ENCODE peak calls at places on chromosome 17, in five cellular contexts. Z is IMR-90, K is fibroblast of lung, O is neuronal stem cell, B is HCT116. F is an unnamed sample. For H3K4me1, the result is how much of the 10 kb centered on the place peaks cover.

GRCh38 chr17:77865109-77865611 is 93.3 kb upstream of the TNRC6C start:
- DNase-seq in B (no peak), O (no peak), K (no peak), Z (no peak), F (peak)

GRCh38 chr17:81858967-81859905 is 1.1 kb downstream of the P4HB start:
- DNase-seq in Z (no peak), K (peak), B (no peak), O (no peak), F (peak)

GRCh38 chr17:1714488-1714979 is 4.4 kb upstream of the TLCD2 start:
- DNase-seq in B (peak), Z (peak), K (peak), O (peak), F (peak)

GRCh38 chr17:35433075-35433894 is 985 bp upstream of the SLFN12 start:
- DNase-seq in K (peak), O (peak), B (peak), Z (peak), F (peak)

GRCh38 chr17:17141279-17141678 is 64.9 kb downstream of the PLD6 start:
- DNase-seq in K (no peak), B (no peak), O (no peak), Z (no peak), F (no peak)

GRCh38 chr17:78147315-78147998 is 1.3 kb downstream of the C17orf99 start:
- DNase-seq in O (no peak), B (no peak), K (no peak), Z (no peak), F (no peak)

GRCh38 chr17:76725580-76726230 is 701 bp downstream of the JMJD6 start:
- DNase-seq in B (no peak), Z (peak), O (no peak), K (no peak), F (peak)

GRCh38 chr17:61251939-61252865 is 147.4 kb upstream of the TBX2 start:
- DNase-seq in O (no peak), B (no peak), K (peak), Z (peak), F (peak)

GRCh38 chr17:5947701-5948180 is 122.4 kb upstream of the WSCD1 start:
- DNase-seq in O (no peak), Z (no peak), B (no peak), K (no peak), F (no peak)

GRCh38 chr17:28227278-28228108 is 91.5 kb upstream of the TMEM97 start:
- DNase-seq in B (peak), K (peak), Z (no peak), O (peak), F (peak)

GRCh38 chr17:38431343-38432145 is 3.3 kb downstream of the ARHGAP23 start:
- DNase-seq in Z (no peak), B (no peak), O (no peak), K (no peak), F (no peak)

GRCh38 chr17:37841232-37841631 is 83.0 kb upstream of the TBC1D3K start:
- DNase-seq in B (no peak), O (no peak), Z (no peak), K (no peak), F (no peak)

GRCh38 chr17:73131993-73132595 is 32.7 kb upstream of the SSTR2 start:
- DNase-seq in K (no peak), B (no peak), Z (no peak), O (no peak), F (no peak)

GRCh38 chr17:55327225-55328088 is 62.7 kb downstream of the HLF start:
- DNase-seq in K (no peak), O (no peak), Z (no peak), B (no peak), F (no peak)

GRCh38 chr17:17375826-17376225 is 72.7 kb downstream of the NT5M start:
- DNase-seq in B (no peak), Z (peak), K (no peak), O (no peak), F (peak)

GRCh38 chr17:205176-205538 is 23.7 kb upstream of the DOC2B start:
- DNase-seq in Z (no peak), O (no peak), K (no peak), B (no peak), F (no peak)

GRCh38 chr17:50560185-50560824 is at the start of gene CACNA1G:
- DNase-seq in K (peak), B (peak), O (peak), Z (peak), F (peak)

GRCh38 chr17:10681866-10682446 is 15.4 kb downstream of the SCO1 start:
- DNase-seq in B (no peak), O (no peak), K (peak), Z (peak), F (peak)

GRCh38 chr17:29612404-29613370 is 10.0 kb downstream of the CORO6 start:
- DNase-seq in O (no peak), K (no peak), Z (no peak), B (no peak), F (no peak)

GRCh38 chr17:80494547-80494946 is 18.1 kb upstream of the NPTX1 start:
- DNase-seq in O (no peak), B (no peak), K (no peak), Z (no peak), F (no peak)

GRCh38 chr17:78583091-78583490 is 5.9 kb upstream of the DNAH17 start:
- DNase-seq in Z (no peak), O (no peak), B (peak), K (no peak), F (peak)

GRCh38 chr17:64628641-64629040 is 33.5 kb downstream of the SMURF2 start:
- DNase-seq in B (no peak), Z (no peak), K (no peak), O (no peak), F (peak)

GRCh38 chr17:60743812-60744211 is 66.2 kb downstream of the BCAS3 start:
- DNase-seq in O (no peak), Z (peak), B (peak), K (peak), F (peak)

GRCh38 chr17:65404761-65405160 is 156.7 kb downstream of the AXIN2 start:
- DNase-seq in O (no peak), Z (no peak), B (no peak), K (no peak), F (no peak)

GRCh38 chr17:83189013-83189672 is 109.7 kb downstream of the METRNL start:
- DNase-seq in O (no peak), Z (no peak), K (no peak), B (no peak), F (no peak)

GRCh38 chr17:45675012-45675411 is 109.1 kb upstream of the CRHR1 start:
- DNase-seq in B (no peak), Z (no peak), K (no peak), O (no peak), F (no peak)

GRCh38 chr17:54968954-54969400 is 412 bp downstream of the STXBP4 start:
- DNase-seq in O (no peak), K (peak), B (no peak), Z (peak), F (peak)

GRCh38 chr17:51029568-51030463 is 90.9 kb downstream of the SPAG9 start:
- DNase-seq in O (no peak), K (peak), Z (peak), B (no peak), F (peak)

GRCh38 chr17:6654816-6655731 is 3.5 kb downstream of the C17orf100 start:
- DNase-seq in K (no peak), Z (no peak), B (no peak), O (no peak), F (no peak)

GRCh38 chr17:50559674-50560184 is 786 bp upstream of the CACNA1G start:
- DNase-seq in B (peak), Z (peak), O (no peak), K (peak), F (peak)

GRCh38 chr17:261640-262039 is 80.2 kb upstream of the DOC2B start:
- DNase-seq in K (no peak), Z (no peak), B (no peak), O (no peak), F (no peak)

GRCh38 chr17:78196712-78197111 is 9.6 kb downstream of the AFMID start:
- DNase-seq in B (no peak), Z (no peak), O (no peak), K (no peak), F (no peak)

GRCh38 chr17:56203430-56203829 is 50.2 kb downstream of the ANKFN1 start:
- DNase-seq in B (peak), O (no peak), Z (no peak), K (no peak), F (peak)

GRCh38 chr17:57559226-57559625 is 185.9 kb downstream of the CCDC182 start:
- DNase-seq in B (no peak), K (no peak), Z (no peak), O (no peak), F (no peak)

GRCh38 chr17:78781339-78782304 is at the start of gene CYTH1:
- DNase-seq in K (no peak), Z (no peak), B (no peak), O (peak), F (peak)

DNA sequence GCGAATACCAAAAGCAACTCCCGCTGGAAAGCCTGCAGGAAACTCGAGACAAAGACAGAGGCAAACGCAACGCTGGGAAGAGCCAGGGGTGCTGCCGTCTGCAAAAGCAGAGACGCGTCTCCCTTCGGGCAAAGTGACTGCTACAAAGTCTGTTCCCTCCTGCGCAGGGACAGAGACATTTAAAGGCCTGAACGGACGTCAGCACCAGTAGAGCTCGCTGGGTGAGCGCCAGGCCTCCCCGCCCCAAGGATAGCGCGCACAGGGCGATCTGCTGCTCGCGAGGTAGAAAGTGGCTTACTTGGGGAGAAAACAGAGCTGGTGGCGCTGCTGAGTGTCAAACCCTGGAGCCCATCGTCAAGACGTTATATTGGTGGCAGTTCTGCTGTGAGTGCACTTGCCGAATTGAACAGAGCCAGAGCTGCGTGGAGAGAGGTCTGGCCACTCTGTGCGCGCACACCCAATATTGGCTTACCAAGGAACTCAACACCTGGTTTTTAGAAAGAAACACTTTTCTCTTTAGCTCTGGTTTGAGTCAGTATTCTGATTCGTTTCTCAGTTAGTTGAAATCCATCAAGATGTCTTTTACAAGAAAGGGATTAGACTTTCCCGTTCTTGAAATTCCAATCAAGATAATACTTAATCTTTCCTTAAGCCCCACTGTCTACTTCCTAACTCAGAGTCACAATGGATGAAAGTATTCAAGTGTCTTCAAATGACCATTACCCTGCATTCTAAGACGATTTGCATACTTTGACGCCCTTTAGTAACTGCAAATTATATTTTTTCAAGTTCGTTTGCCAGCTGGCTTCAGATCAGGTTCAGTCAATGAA is 190.1 kb downstream of the USP22 start:
- DNase-seq in Z (no peak), B (no peak), O (peak), K (peak), F (peak)
- H3K4me3 ChIP-seq in Z (peak), B (no peak), O (peak), K (no peak), F (peak)

GRCh38 chr17:70661342-70662222 is 492.2 kb downstream of the KCNJ2 start:
- DNase-seq in K (peak), O (no peak), B (no peak), Z (peak), F (peak)
- H2AFZ ChIP-seq in K (no peak), O (peak), B (no peak), Z (no peak), F (no peak)

GRCh38 chr17:33227911-33228310 is 65.2 kb downstream of the ASIC2 start:
- DNase-seq in Z (no peak), B (no peak), K (no peak), O (no peak), F (no peak)

GRCh38 chr17:33228548-33228947 is 64.5 kb downstream of the ASIC2 start:
- DNase-seq in B (no peak), Z (no peak), K (no peak), O (no peak), F (no peak)

GRCh38 chr17:33225994-33226393 is 67.1 kb downstream of the ASIC2 start:
- DNase-seq in B (no peak), Z (no peak), K (no peak), O (no peak), F (no peak)

GRCh38 chr17:33229028-33229427 is 64.1 kb downstream of the ASIC2 start:
- DNase-seq in O (no peak), B (no peak), K (no peak), Z (no peak), F (no peak)

DNA sequence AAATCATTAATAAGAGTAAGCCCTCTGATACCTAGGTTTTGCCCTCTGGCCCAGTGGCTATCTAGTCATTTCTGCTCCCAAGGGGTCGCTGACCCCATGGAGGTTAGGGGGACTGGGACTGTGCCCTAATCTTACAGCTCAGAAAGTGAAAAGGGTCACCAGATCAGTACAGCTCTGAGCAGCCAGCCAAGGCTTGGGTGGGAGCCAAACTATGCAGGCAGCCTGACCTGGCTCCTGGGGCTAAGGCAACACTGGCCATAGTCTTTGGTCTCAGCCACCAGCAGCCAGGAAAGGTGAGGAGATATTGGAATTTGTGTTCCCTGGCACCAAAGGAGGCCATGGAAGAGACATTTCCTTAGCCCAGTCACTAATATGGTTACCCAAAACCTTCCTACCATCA is 67.6 kb downstream of the ASIC2 start:
- DNase-seq in B (no peak), O (no peak), Z (no peak), K (no peak), F (no peak)
- H3K4me1 ChIP-seq in B (under half), O (under half), Z (under half), K (under half), F (under half)

GRCh38 chr17:15501788-15502187 is 34.4 kb upstream of the CDRT4 start:
- DNase-seq in B (no peak), Z (no peak), O (no peak), K (no peak), F (no peak)
- H3K4me3 ChIP-seq in B (no peak), Z (no peak), O (no peak), K (no peak), F (no peak)

DNA sequence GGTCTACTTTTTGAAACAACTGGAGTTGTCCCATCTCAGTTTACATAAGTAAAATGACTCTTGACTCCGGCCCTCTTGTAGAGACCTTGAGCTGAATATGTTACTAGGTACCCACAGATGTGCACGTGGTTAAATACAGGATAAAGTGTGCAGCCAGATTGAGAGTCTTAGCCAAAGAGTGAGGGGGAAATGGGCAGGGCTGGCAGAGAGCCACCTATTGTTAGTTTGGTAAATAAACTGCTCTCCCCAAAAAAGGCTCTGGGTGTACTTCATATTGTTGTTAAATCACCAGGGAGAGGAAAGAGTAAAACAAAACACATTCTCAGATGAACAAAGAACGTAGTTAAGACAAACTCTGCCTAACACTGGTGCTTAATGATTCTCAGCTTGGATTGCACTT is 20.3 kb downstream of the G6PC1 start:
- DNase-seq in Z (no peak), K (no peak), O (no peak), B (no peak), F (no peak)
- H2AFZ ChIP-seq in Z (no peak), K (no peak), O (no peak), B (no peak), F (no peak)

DNA sequence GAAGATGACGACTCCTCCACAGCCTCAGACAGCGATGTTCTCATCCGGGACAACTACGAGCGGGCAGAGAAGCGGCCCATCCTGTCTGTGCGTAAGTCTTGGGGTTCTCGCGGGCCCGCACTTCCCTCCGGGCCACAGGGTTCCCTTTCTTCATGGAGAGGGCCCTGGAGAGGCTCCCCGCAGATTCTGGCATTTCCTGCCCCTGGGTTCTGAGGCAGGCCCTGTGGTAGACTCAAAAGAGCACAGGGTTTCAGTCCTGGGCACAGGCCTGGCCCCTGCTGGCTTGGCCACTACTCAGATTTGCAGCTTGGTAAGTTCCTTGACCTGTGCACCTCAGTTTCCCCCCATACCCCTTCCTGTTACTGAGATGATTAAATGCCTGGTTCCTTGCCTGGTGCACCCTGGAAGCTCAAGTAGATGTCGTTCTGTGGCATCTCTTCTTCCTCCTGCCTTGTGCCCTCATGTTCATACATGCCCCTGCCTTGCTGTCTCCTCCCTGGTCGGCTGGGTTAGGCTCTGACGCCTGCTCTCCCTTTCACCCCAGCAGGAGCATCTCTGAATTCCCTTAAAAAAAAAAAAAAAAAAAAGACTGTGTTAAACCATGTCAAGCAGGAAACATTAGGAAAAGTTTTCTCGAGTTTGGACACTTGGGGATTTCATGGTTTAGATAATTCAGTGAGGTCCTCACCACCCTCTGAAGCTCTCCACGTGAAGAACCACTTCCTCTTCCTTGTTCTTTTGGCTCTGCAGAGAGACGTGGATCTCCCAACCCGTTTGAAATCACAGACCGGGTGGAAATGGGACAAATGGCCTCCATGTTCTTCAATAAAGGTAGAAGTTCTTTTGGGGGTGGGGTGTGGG is 14.3 kb upstream of the NAT9 start:
- DNase-seq in Z (no peak), O (no peak), K (no peak), B (no peak), F (no peak)
- H3K4me1 ChIP-seq in Z (under half), O (under half), K (under half), B (under half), F (under half)

GRCh38 chr17:31489295-31490018 is 98.0 kb downstream of the RAB11FIP4 start:
- DNase-seq in O (no peak), B (peak), Z (no peak), K (no peak), F (no peak)
- H3K4me3 ChIP-seq in O (no peak), B (peak), Z (no peak), K (no peak), F (no peak)

GRCh38 chr17:3935825-3936355 is 19.6 kb upstream of the P2RX1 start:
- DNase-seq in B (no peak), K (peak), O (no peak), Z (peak), F (peak)
- H2AFZ ChIP-seq in B (no peak), K (no peak), O (no peak), Z (peak), F (no peak)